ENCODE peak calls at places on chromosomes 6 and 20, in nine cellular contexts. One of them, this sample, is unnamed.
A peak's percentile ranks its signal among the peaks of the same experiment; 100 is the strongest.

GRCh38 chr20:57558614-57559285 is 2.2 kb upstream of the PCK1 start:
- DNase-seq in dermis microvascular lymphatic vessel endothelial cell: no peak
- DNase-seq in midbrain: no peak
- DNase-seq in WTC11: no peak
- DNase-seq in activated T-helper 1 cell treated with Interleukin-2 at 50 U/mL for 16 hours: no peak
- DNase-seq in amniotic stem cell: no peak
- DNase-seq in T-helper 9 cell: no peak
- DNase-seq in AG08395: no peak
- DNase-seq in stimulated activated naive CD4-positive, alpha-beta T cell treated with Interleukin-2 at 50 U/mL for 16 hours: no peak
- DNase-seq in this sample: no peak

GRCh38 chr6:154347981-154348380 is 8.6 kb downstream of the IPCEF1 start:
- DNase-seq in dermis microvascular lymphatic vessel endothelial cell: no peak
- DNase-seq in midbrain: no peak
- DNase-seq in WTC11: no peak
- DNase-seq in activated T-helper 1 cell treated with Interleukin-2 at 50 U/mL for 16 hours: no peak
- DNase-seq in amniotic stem cell: no peak
- DNase-seq in T-helper 9 cell: no peak
- DNase-seq in AG08395: no peak
- DNase-seq in stimulated activated naive CD4-positive, alpha-beta T cell treated with Interleukin-2 at 50 U/mL for 16 hours: no peak
- DNase-seq in this sample: no peak

GRCh38 chr20:8867346-8867745 is 201.5 kb upstream of the PLCB4 start:
- DNase-seq in dermis microvascular lymphatic vessel endothelial cell: no peak
- DNase-seq in midbrain: no peak
- DNase-seq in WTC11: no peak
- DNase-seq in activated T-helper 1 cell treated with Interleukin-2 at 50 U/mL for 16 hours: no peak
- DNase-seq in amniotic stem cell: no peak
- DNase-seq in T-helper 9 cell: no peak
- DNase-seq in AG08395: no peak
- DNase-seq in stimulated activated naive CD4-positive, alpha-beta T cell treated with Interleukin-2 at 50 U/mL for 16 hours: no peak
- DNase-seq in this sample: no peak

GRCh38 chr20:35254448-35254999 is 23.4 kb downstream of the MMP24OS start:
- DNase-seq in dermis microvascular lymphatic vessel endothelial cell: no peak
- DNase-seq in midbrain: no peak
- DNase-seq in WTC11: no peak
- DNase-seq in activated T-helper 1 cell treated with Interleukin-2 at 50 U/mL for 16 hours: no peak
- DNase-seq in amniotic stem cell: no peak
- DNase-seq in T-helper 9 cell: no peak
- DNase-seq in AG08395: no peak
- DNase-seq in stimulated activated naive CD4-positive, alpha-beta T cell treated with Interleukin-2 at 50 U/mL for 16 hours: no peak
- DNase-seq in this sample: no peak

GRCh38 chr20:16771204-16771603 is 23.0 kb downstream of the OTOR start:
- DNase-seq in dermis microvascular lymphatic vessel endothelial cell: no peak
- DNase-seq in midbrain: no peak
- DNase-seq in WTC11: no peak
- DNase-seq in activated T-helper 1 cell treated with Interleukin-2 at 50 U/mL for 16 hours: no peak
- DNase-seq in amniotic stem cell: no peak
- DNase-seq in T-helper 9 cell: no peak
- DNase-seq in AG08395: no peak
- DNase-seq in stimulated activated naive CD4-positive, alpha-beta T cell treated with Interleukin-2 at 50 U/mL for 16 hours: no peak
- DNase-seq in this sample: no peak

GRCh38 chr6:14068133-14068532 is 49.4 kb upstream of the CD83 start:
- DNase-seq in dermis microvascular lymphatic vessel endothelial cell: peak; percentile 61
- DNase-seq in midbrain: no peak
- DNase-seq in WTC11: no peak
- DNase-seq in activated T-helper 1 cell treated with Interleukin-2 at 50 U/mL for 16 hours: no peak
- DNase-seq in amniotic stem cell: peak; percentile 29
- DNase-seq in T-helper 9 cell: no peak
- DNase-seq in AG08395: peak; percentile 64
- DNase-seq in stimulated activated naive CD4-positive, alpha-beta T cell treated with Interleukin-2 at 50 U/mL for 16 hours: no peak
- DNase-seq in this sample: no peak

GRCh38 chr6:105753184-105754097 is 332.7 kb upstream of the PRDM1 start:
- DNase-seq in dermis microvascular lymphatic vessel endothelial cell: no peak
- DNase-seq in midbrain: peak; percentile 20
- DNase-seq in WTC11: no peak
- DNase-seq in activated T-helper 1 cell treated with Interleukin-2 at 50 U/mL for 16 hours: no peak
- DNase-seq in amniotic stem cell: no peak
- DNase-seq in T-helper 9 cell: no peak
- DNase-seq in AG08395: peak; percentile 40
- DNase-seq in stimulated activated naive CD4-positive, alpha-beta T cell treated with Interleukin-2 at 50 U/mL for 16 hours: no peak
- DNase-seq in this sample: no peak

GRCh38 chr6:151239603-151240035 is at the start of gene AKAP12:
- DNase-seq in dermis microvascular lymphatic vessel endothelial cell: peak; percentile 61
- DNase-seq in midbrain: peak; percentile 54
- DNase-seq in WTC11: peak; percentile 47
- DNase-seq in activated T-helper 1 cell treated with Interleukin-2 at 50 U/mL for 16 hours: no peak
- DNase-seq in amniotic stem cell: no peak
- DNase-seq in T-helper 9 cell: no peak
- DNase-seq in AG08395: peak; percentile 44
- DNase-seq in stimulated activated naive CD4-positive, alpha-beta T cell treated with Interleukin-2 at 50 U/mL for 16 hours: no peak
- DNase-seq in this sample: no peak

GRCh38 chr20:21157006-21157405 is 31.1 kb downstream of the KIZ start:
- DNase-seq in dermis microvascular lymphatic vessel endothelial cell: no peak
- DNase-seq in midbrain: no peak
- DNase-seq in WTC11: no peak
- DNase-seq in activated T-helper 1 cell treated with Interleukin-2 at 50 U/mL for 16 hours: no peak
- DNase-seq in amniotic stem cell: no peak
- DNase-seq in T-helper 9 cell: no peak
- DNase-seq in AG08395: no peak
- DNase-seq in stimulated activated naive CD4-positive, alpha-beta T cell treated with Interleukin-2 at 50 U/mL for 16 hours: no peak
- DNase-seq in this sample: no peak

GRCh38 chr6:84583784-84584183 is 180.6 kb downstream of the TBX18 start:
- DNase-seq in dermis microvascular lymphatic vessel endothelial cell: peak; percentile 29
- DNase-seq in midbrain: no peak
- DNase-seq in WTC11: no peak
- DNase-seq in activated T-helper 1 cell treated with Interleukin-2 at 50 U/mL for 16 hours: no peak
- DNase-seq in amniotic stem cell: no peak
- DNase-seq in T-helper 9 cell: no peak
- DNase-seq in AG08395: no peak
- DNase-seq in stimulated activated naive CD4-positive, alpha-beta T cell treated with Interleukin-2 at 50 U/mL for 16 hours: no peak
- DNase-seq in this sample: no peak

GRCh38 chr20:33664762-33665144 is 2.0 kb upstream of the ACTL10 start:
- DNase-seq in dermis microvascular lymphatic vessel endothelial cell: no peak
- DNase-seq in midbrain: no peak
- DNase-seq in WTC11: no peak
- DNase-seq in activated T-helper 1 cell treated with Interleukin-2 at 50 U/mL for 16 hours: no peak
- DNase-seq in amniotic stem cell: no peak
- DNase-seq in T-helper 9 cell: no peak
- DNase-seq in AG08395: no peak
- DNase-seq in stimulated activated naive CD4-positive, alpha-beta T cell treated with Interleukin-2 at 50 U/mL for 16 hours: no peak
- DNase-seq in this sample: no peak

GRCh38 chr20:23515250-23515939 is 24.5 kb downstream of the CST8 start:
- DNase-seq in dermis microvascular lymphatic vessel endothelial cell: no peak
- DNase-seq in midbrain: no peak
- DNase-seq in WTC11: no peak
- DNase-seq in activated T-helper 1 cell treated with Interleukin-2 at 50 U/mL for 16 hours: no peak
- DNase-seq in amniotic stem cell: peak; percentile 45
- DNase-seq in T-helper 9 cell: no peak
- DNase-seq in AG08395: no peak
- DNase-seq in stimulated activated naive CD4-positive, alpha-beta T cell treated with Interleukin-2 at 50 U/mL for 16 hours: no peak
- DNase-seq in this sample: no peak

GRCh38 chr6:107823047-107823557 is 1.0 kb downstream of the SCML4 start:
- DNase-seq in dermis microvascular lymphatic vessel endothelial cell: no peak
- DNase-seq in midbrain: no peak
- DNase-seq in WTC11: no peak
- DNase-seq in activated T-helper 1 cell treated with Interleukin-2 at 50 U/mL for 16 hours: no peak
- DNase-seq in amniotic stem cell: no peak
- DNase-seq in T-helper 9 cell: peak; percentile 42
- DNase-seq in AG08395: no peak
- DNase-seq in stimulated activated naive CD4-positive, alpha-beta T cell treated with Interleukin-2 at 50 U/mL for 16 hours: peak; percentile 32
- DNase-seq in this sample: peak; percentile 45

GRCh38 chr6:127459231-127459641 is at the start of gene KIAA0408:
- DNase-seq in dermis microvascular lymphatic vessel endothelial cell: peak; percentile 33
- DNase-seq in midbrain: peak; percentile 9
- DNase-seq in WTC11: peak; percentile 51
- DNase-seq in activated T-helper 1 cell treated with Interleukin-2 at 50 U/mL for 16 hours: no peak
- DNase-seq in amniotic stem cell: no peak
- DNase-seq in T-helper 9 cell: no peak
- DNase-seq in AG08395: peak; percentile 69
- DNase-seq in stimulated activated naive CD4-positive, alpha-beta T cell treated with Interleukin-2 at 50 U/mL for 16 hours: no peak
- DNase-seq in this sample: no peak

GRCh38 chr20:34522969-34523871 is 7.0 kb downstream of the DYNLRB1 start:
- DNase-seq in dermis microvascular lymphatic vessel endothelial cell: peak; percentile 71
- DNase-seq in midbrain: peak; percentile 31
- DNase-seq in WTC11: peak; percentile 83
- DNase-seq in activated T-helper 1 cell treated with Interleukin-2 at 50 U/mL for 16 hours: no peak
- DNase-seq in amniotic stem cell: no peak
- DNase-seq in T-helper 9 cell: peak; percentile 21
- DNase-seq in AG08395: peak; percentile 49
- DNase-seq in stimulated activated naive CD4-positive, alpha-beta T cell treated with Interleukin-2 at 50 U/mL for 16 hours: peak; percentile 31
- DNase-seq in this sample: peak; percentile 41

GRCh38 chr20:881051-881820 is 34.9 kb downstream of the ANGPT4 start:
- DNase-seq in dermis microvascular lymphatic vessel endothelial cell: peak; percentile 40
- DNase-seq in midbrain: no peak
- DNase-seq in WTC11: no peak
- DNase-seq in activated T-helper 1 cell treated with Interleukin-2 at 50 U/mL for 16 hours: no peak
- DNase-seq in amniotic stem cell: no peak
- DNase-seq in T-helper 9 cell: no peak
- DNase-seq in AG08395: peak; percentile 50
- DNase-seq in stimulated activated naive CD4-positive, alpha-beta T cell treated with Interleukin-2 at 50 U/mL for 16 hours: no peak
- DNase-seq in this sample: no peak

GRCh38 chr20:914727-915498 is 1.2 kb downstream of the ANGPT4 start:
- DNase-seq in dermis microvascular lymphatic vessel endothelial cell: no peak
- DNase-seq in midbrain: no peak
- DNase-seq in WTC11: no peak
- DNase-seq in activated T-helper 1 cell treated with Interleukin-2 at 50 U/mL for 16 hours: no peak
- DNase-seq in amniotic stem cell: no peak
- DNase-seq in T-helper 9 cell: no peak
- DNase-seq in AG08395: peak; percentile 20
- DNase-seq in stimulated activated naive CD4-positive, alpha-beta T cell treated with Interleukin-2 at 50 U/mL for 16 hours: no peak
- DNase-seq in this sample: no peak

GRCh38 chr20:48012401-48012974 is 227.2 kb upstream of the SULF2 start:
- DNase-seq in dermis microvascular lymphatic vessel endothelial cell: no peak
- DNase-seq in midbrain: no peak
- DNase-seq in WTC11: no peak
- DNase-seq in activated T-helper 1 cell treated with Interleukin-2 at 50 U/mL for 16 hours: no peak
- DNase-seq in amniotic stem cell: no peak
- DNase-seq in T-helper 9 cell: no peak
- DNase-seq in AG08395: peak; percentile 54
- DNase-seq in stimulated activated naive CD4-positive, alpha-beta T cell treated with Interleukin-2 at 50 U/mL for 16 hours: no peak
- DNase-seq in this sample: no peak

GRCh38 chr6:134826889-134827737 is 122.8 kb downstream of the ALDH8A1 start:
- DNase-seq in dermis microvascular lymphatic vessel endothelial cell: no peak
- DNase-seq in midbrain: no peak
- DNase-seq in WTC11: no peak
- DNase-seq in activated T-helper 1 cell treated with Interleukin-2 at 50 U/mL for 16 hours: no peak
- DNase-seq in amniotic stem cell: peak; percentile 84
- DNase-seq in T-helper 9 cell: no peak
- DNase-seq in AG08395: peak; percentile 95
- DNase-seq in stimulated activated naive CD4-positive, alpha-beta T cell treated with Interleukin-2 at 50 U/mL for 16 hours: no peak
- DNase-seq in this sample: no peak

GRCh38 chr6:29553268-29554057 is 6.1 kb downstream of the UBD start:
- DNase-seq in dermis microvascular lymphatic vessel endothelial cell: peak; percentile 41
- DNase-seq in midbrain: no peak
- DNase-seq in WTC11: peak; percentile 84
- DNase-seq in activated T-helper 1 cell treated with Interleukin-2 at 50 U/mL for 16 hours: no peak
- DNase-seq in amniotic stem cell: no peak
- DNase-seq in T-helper 9 cell: no peak
- DNase-seq in AG08395: peak; percentile 64
- DNase-seq in stimulated activated naive CD4-positive, alpha-beta T cell treated with Interleukin-2 at 50 U/mL for 16 hours: peak; percentile 8
- DNase-seq in this sample: no peak

GRCh38 chr6:97876711-97877110 is 593.7 kb upstream of the MMS22L start:
- DNase-seq in dermis microvascular lymphatic vessel endothelial cell: no peak
- DNase-seq in midbrain: no peak
- DNase-seq in WTC11: no peak
- DNase-seq in activated T-helper 1 cell treated with Interleukin-2 at 50 U/mL for 16 hours: no peak
- DNase-seq in amniotic stem cell: no peak
- DNase-seq in T-helper 9 cell: no peak
- DNase-seq in AG08395: no peak
- DNase-seq in stimulated activated naive CD4-positive, alpha-beta T cell treated with Interleukin-2 at 50 U/mL for 16 hours: no peak
- DNase-seq in this sample: no peak

GRCh38 chr20:18524646-18525045 is 16.9 kb downstream of the SEC23B start:
- DNase-seq in dermis microvascular lymphatic vessel endothelial cell: no peak
- DNase-seq in midbrain: no peak
- DNase-seq in WTC11: no peak
- DNase-seq in activated T-helper 1 cell treated with Interleukin-2 at 50 U/mL for 16 hours: no peak
- DNase-seq in amniotic stem cell: no peak
- DNase-seq in T-helper 9 cell: no peak
- DNase-seq in AG08395: peak; percentile 54
- DNase-seq in stimulated activated naive CD4-positive, alpha-beta T cell treated with Interleukin-2 at 50 U/mL for 16 hours: no peak
- DNase-seq in this sample: no peak

GRCh38 chr20:16530201-16530681 is 43.0 kb downstream of the KIF16B start:
- DNase-seq in dermis microvascular lymphatic vessel endothelial cell: no peak
- DNase-seq in midbrain: no peak
- DNase-seq in WTC11: no peak
- DNase-seq in activated T-helper 1 cell treated with Interleukin-2 at 50 U/mL for 16 hours: no peak
- DNase-seq in amniotic stem cell: no peak
- DNase-seq in T-helper 9 cell: no peak
- DNase-seq in AG08395: no peak
- DNase-seq in stimulated activated naive CD4-positive, alpha-beta T cell treated with Interleukin-2 at 50 U/mL for 16 hours: no peak
- DNase-seq in this sample: no peak

GRCh38 chr20:33650753-33651561 is 11.2 kb upstream of the C20orf144 start:
- DNase-seq in dermis microvascular lymphatic vessel endothelial cell: no peak
- DNase-seq in midbrain: no peak
- DNase-seq in WTC11: no peak
- DNase-seq in activated T-helper 1 cell treated with Interleukin-2 at 50 U/mL for 16 hours: no peak
- DNase-seq in amniotic stem cell: no peak
- DNase-seq in T-helper 9 cell: no peak
- DNase-seq in AG08395: no peak
- DNase-seq in stimulated activated naive CD4-positive, alpha-beta T cell treated with Interleukin-2 at 50 U/mL for 16 hours: no peak
- DNase-seq in this sample: no peak

GRCh38 chr20:61558726-61559125 is 306.7 kb downstream of the CDH4 start:
- DNase-seq in dermis microvascular lymphatic vessel endothelial cell: no peak
- DNase-seq in midbrain: no peak
- DNase-seq in WTC11: no peak
- DNase-seq in activated T-helper 1 cell treated with Interleukin-2 at 50 U/mL for 16 hours: no peak
- DNase-seq in amniotic stem cell: no peak
- DNase-seq in T-helper 9 cell: no peak
- DNase-seq in AG08395: peak; percentile 43
- DNase-seq in stimulated activated naive CD4-positive, alpha-beta T cell treated with Interleukin-2 at 50 U/mL for 16 hours: no peak
- DNase-seq in this sample: no peak